ENCODE peak calls at places on chromosomes 5 and 9, in ten cellular contexts. H is endothelial cell, M is astrocyte of the spinal cord, X is A549, T is ovary, B is tibial artery, W is lower lobe of right lung, O is lower leg skin, J is heart left ventricle, V is GM06990. L is an unnamed sample.

GRCh38 chr5:175692996-175693700 is 35.3 kb downstream of the HRH2 start:
- DNase-seq in H (no peak), M (no peak), X (no peak), T (no peak), B (peak; percentile 68), W (no peak), O (no peak), J (no peak), V (no peak), L (no peak)

GRCh38 chr9:130770679-130771442 is 64.2 kb upstream of the ABL1 start:
- DNase-seq in H (no peak), M (peak; percentile 81), X (peak; percentile 71), T (no peak), B (no peak), W (no peak), O (no peak), J (no peak), V (no peak), L (no peak)

GRCh38 chr9:104494808-104495207 is 9.3 kb upstream of the OR13F1 start:
- DNase-seq in H (no peak), M (no peak), X (no peak), T (no peak), B (no peak), W (no peak), O (no peak), J (no peak), V (no peak), L (no peak)

GRCh38 chr5:34886718-34887117 is 28.6 kb downstream of the RAD1 start:
- DNase-seq in H (no peak), M (no peak), X (no peak), T (no peak), B (no peak), W (no peak), O (no peak), J (no peak), V (no peak), L (no peak)

GRCh38 chr9:70701163-70701562 is 286.7 kb upstream of the KLF9 start:
- DNase-seq in H (no peak), M (no peak), X (no peak), T (no peak), B (no peak), W (no peak), O (no peak), J (no peak), V (no peak), L (no peak)

GRCh38 chr5:1880377-1881272 is 2.1 kb downstream of the IRX4 start:
- DNase-seq in H (no peak), M (no peak), X (no peak), T (no peak), B (no peak), W (no peak), O (no peak), J (no peak), V (no peak), L (no peak)

GRCh38 chr5:165286692-165287091 is 1781.3 kb downstream of the MAT2B start:
- DNase-seq in H (no peak), M (no peak), X (no peak), T (no peak), B (no peak), W (no peak), O (no peak), J (no peak), V (no peak), L (no peak)

GRCh38 chr5:93572773-93573626 is 8.0 kb downstream of the NR2F1-AS1 start:
- DNase-seq in H (peak; percentile 56), M (peak; percentile 68), X (no peak), T (no peak), B (no peak), W (no peak), O (peak; percentile 81), J (no peak), V (no peak), L (no peak)

GRCh38 chr9:87793292-87793691 is 67.4 kb downstream of the CTSL start:
- DNase-seq in H (no peak), M (peak; percentile 46), X (peak; percentile 72), T (no peak), B (no peak), W (no peak), O (no peak), J (no peak), V (no peak), L (no peak)

GRCh38 chr9:87795178-87795577 is 69.3 kb downstream of the CTSL start:
- DNase-seq in H (no peak), M (no peak), X (no peak), T (no peak), B (no peak), W (no peak), O (no peak), J (no peak), V (no peak), L (no peak)

GRCh38 chr9:87796232-87796631 is 70.3 kb downstream of the CTSL start:
- DNase-seq in H (no peak), M (no peak), X (no peak), T (no peak), B (no peak), W (no peak), O (no peak), J (no peak), V (no peak), L (no peak)

GRCh38 chr9:87787735-87788134 is 61.8 kb downstream of the CTSL start:
- DNase-seq in H (no peak), M (no peak), X (peak; percentile 30), T (no peak), B (no peak), W (no peak), O (no peak), J (no peak), V (no peak), L (no peak)

DNA sequence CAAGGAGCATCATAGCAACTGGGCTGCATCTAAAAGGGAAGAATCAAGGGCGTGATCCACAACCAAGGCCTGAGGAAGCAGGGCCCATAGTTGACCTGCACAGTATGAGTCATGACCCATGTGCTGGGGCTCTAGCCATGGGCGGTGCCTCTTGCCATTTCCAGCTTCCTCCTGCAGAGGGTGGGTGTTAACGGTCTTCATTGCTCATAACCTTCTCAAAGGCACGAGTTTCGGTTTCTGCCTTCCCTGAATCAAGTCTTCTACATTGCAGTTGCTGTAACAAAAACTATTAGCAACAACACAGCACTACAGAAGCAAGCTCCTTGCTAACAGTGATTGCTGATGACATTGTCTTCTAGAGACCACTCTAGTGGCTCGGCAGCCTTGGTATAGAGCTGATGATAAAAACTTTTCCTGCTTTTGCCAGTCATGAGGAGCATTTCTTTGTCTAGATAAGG is 66.9 kb downstream of the CTSL start:
- DNase-seq in H (no peak), M (peak; percentile 40), X (peak; percentile 84), T (no peak), B (peak; percentile 89), W (peak; percentile 83), O (peak; percentile 93), J (peak; percentile 73), V (peak; percentile 37), L (no peak)
- TF ChIP-seq CTCF in H (no peak), M (peak; percentile 13), X (peak; percentile 14), T (no peak), B (no peak), W (no peak), O (no peak), J (no peak), V (peak; percentile 19), L (no peak)

GRCh38 chr9:19940808-19941207 is 152.0 kb upstream of the SLC24A2 start:
- DNase-seq in H (no peak), M (no peak), X (no peak), T (no peak), B (no peak), W (no peak), O (no peak), J (no peak), V (no peak), L (no peak)

GRCh38 chr9:19948021-19948420 is 159.2 kb upstream of the SLC24A2 start:
- DNase-seq in H (no peak), M (no peak), X (no peak), T (no peak), B (no peak), W (no peak), O (no peak), J (no peak), V (no peak), L (no peak)

DNA sequence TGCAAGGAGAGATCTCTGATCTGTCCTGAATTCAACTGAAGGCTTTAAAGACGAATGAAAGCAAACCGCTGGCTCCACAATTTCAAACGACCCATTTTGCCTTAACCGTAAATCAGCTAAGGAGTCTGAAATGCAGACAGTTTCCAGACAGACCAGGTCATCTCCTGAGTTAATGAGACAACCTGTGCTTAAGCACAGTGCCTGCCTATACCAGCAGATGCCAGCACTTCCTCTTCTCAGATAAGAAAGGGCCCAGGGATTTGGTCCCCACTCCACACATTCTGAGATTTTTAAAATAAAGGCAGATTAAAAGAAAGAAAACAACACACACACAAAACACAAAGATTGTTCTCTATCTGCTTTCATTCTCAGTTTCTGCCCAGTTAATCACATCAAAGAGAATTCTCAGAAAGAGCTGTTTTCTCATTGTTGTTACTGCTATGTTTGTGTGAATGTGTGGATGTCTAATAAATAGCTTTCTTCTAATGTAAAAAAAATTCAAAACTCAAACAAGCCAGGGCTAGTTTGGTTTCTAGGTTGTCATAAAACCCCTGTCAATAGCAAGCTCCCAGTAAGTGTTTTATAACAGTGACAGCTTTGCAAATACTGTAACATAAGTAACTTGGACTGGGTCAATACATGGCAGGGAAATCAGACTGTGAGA is 157.7 kb upstream of the SLC24A2 start:
- DNase-seq in H (no peak), M (peak; percentile 49), X (no peak), T (no peak), B (no peak), W (no peak), O (no peak), J (no peak), V (no peak), L (no peak)
- TF ChIP-seq CTCF in H (no peak), M (peak; percentile 66), X (no peak), T (no peak), B (no peak), W (no peak), O (no peak), J (no peak), V (peak; percentile 56), L (no peak)

DNA sequence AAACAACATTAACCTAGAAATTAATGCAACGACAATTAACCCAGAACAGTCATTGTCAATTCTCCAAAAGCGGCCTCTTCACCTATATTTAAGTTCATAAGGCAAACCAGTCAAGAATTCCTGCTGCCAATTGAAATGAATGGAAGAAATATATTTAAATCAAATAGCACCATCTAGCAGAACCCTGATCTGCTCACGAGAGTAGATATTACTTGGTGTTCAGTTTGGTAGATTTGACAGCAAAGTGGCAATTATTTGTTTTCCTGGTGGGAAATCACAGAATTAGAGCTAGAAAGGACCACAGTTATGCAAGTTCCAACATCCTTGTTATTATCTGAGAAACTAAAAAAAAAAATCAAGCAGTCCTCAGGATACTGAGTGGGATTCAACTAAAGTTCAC is 2.3 kb downstream of the SSBP2 start:
- DNase-seq in H (no peak), M (no peak), X (no peak), T (no peak), B (no peak), W (no peak), O (no peak), J (no peak), V (no peak), L (no peak)
- TF ChIP-seq CTCF in H (no peak), M (no peak), X (peak; percentile 40), T (no peak), B (no peak), W (no peak), O (no peak), J (peak; percentile 12), V (no peak), L (no peak)

GRCh38 chr9:84754896-84755295 is 85.4 kb downstream of the NTRK2 start:
- DNase-seq in H (no peak), M (peak; percentile 46), X (no peak), T (no peak), B (no peak), W (no peak), O (no peak), J (no peak), V (no peak), L (no peak)

GRCh38 chr9:84751921-84752320 is 82.4 kb downstream of the NTRK2 start:
- DNase-seq in H (no peak), M (peak; percentile 36), X (no peak), T (no peak), B (no peak), W (no peak), O (no peak), J (no peak), V (no peak), L (no peak)

GRCh38 chr9:84755375-84755774 is 85.8 kb downstream of the NTRK2 start:
- DNase-seq in H (no peak), M (no peak), X (no peak), T (no peak), B (no peak), W (no peak), O (no peak), J (no peak), V (no peak), L (no peak)

GRCh38 chr9:84756156-84756555 is 86.6 kb downstream of the NTRK2 start:
- DNase-seq in H (no peak), M (no peak), X (no peak), T (no peak), B (no peak), W (no peak), O (no peak), J (no peak), V (no peak), L (no peak)

GRCh38 chr9:84754461-84754860 is 84.9 kb downstream of the NTRK2 start:
- DNase-seq in H (no peak), M (peak; percentile 77), X (no peak), T (no peak), B (no peak), W (no peak), O (no peak), J (no peak), V (no peak), L (no peak)
- TF ChIP-seq CTCF in H (no peak), M (no peak), X (no peak), T (no peak), B (no peak), W (no peak), O (no peak), J (no peak), V (no peak), L (no peak)